ENCODE peak calls at places on chromosomes 2 and 18, in eight cellular contexts. C is HCT116, D is right lobe of liver, V is neural progenitor cell, R is spleen, N is Panc1, P is endodermal cell, B is heart right ventricle. E is an unnamed sample.

GRCh38 chr2:237434916-237435315 is 21.0 kb upstream of the COL6A3 start:
- DNase-seq in C (no peak), D (no peak), V (no peak), R (peak; percentile 88), N (no peak), P (no peak), B (no peak), E (no peak)

GRCh38 chr2:217958889-217959235 is 43.9 kb downstream of the TNS1 start:
- DNase-seq in C (no peak), D (peak; percentile 14), V (no peak), R (peak; percentile 46), N (no peak), P (no peak), B (no peak), E (no peak)

GRCh38 chr2:232292395-232293154 is 86.0 kb upstream of the ALPP start:
- DNase-seq in C (peak; percentile 54), D (peak; percentile 58), V (peak; percentile 81), R (peak; percentile 84), N (no peak), P (peak; percentile 95), B (peak; percentile 36), E (no peak)

GRCh38 chr2:61493523-61493942 is 22.6 kb upstream of the USP34 start:
- DNase-seq in C (no peak), D (no peak), V (no peak), R (no peak), N (no peak), P (no peak), B (no peak), E (no peak)

GRCh38 chr2:174901075-174901474 is 104.1 kb downstream of the CHN1 start:
- DNase-seq in C (no peak), D (no peak), V (peak; percentile 31), R (no peak), N (no peak), P (no peak), B (no peak), E (no peak)

GRCh38 chr2:45018033-45018432 is 8.8 kb upstream of the SIX2 start:
- DNase-seq in C (no peak), D (no peak), V (peak; percentile 46), R (no peak), N (no peak), P (peak; percentile 44), B (no peak), E (no peak)

GRCh38 chr2:96866586-96866985 is 3.3 kb downstream of the SEMA4C start:
- DNase-seq in C (no peak), D (no peak), V (peak; percentile 1), R (peak; percentile 84), N (no peak), P (no peak), B (no peak), E (no peak)

GRCh38 chr2:157107877-157108276 is 149.6 kb upstream of the GALNT5 start:
- DNase-seq in C (no peak), D (no peak), V (no peak), R (no peak), N (no peak), P (no peak), B (no peak), E (no peak)

GRCh38 chr2:27860111-27860510 is 30.1 kb downstream of the RBKS start:
- DNase-seq in C (no peak), D (no peak), V (no peak), R (no peak), N (peak; percentile 15), P (no peak), B (no peak), E (no peak)

GRCh38 chr2:39696838-39697237 is 31.1 kb downstream of the TMEM178A start:
- DNase-seq in C (no peak), D (no peak), V (no peak), R (no peak), N (peak; percentile 13), P (no peak), B (peak; percentile 12), E (no peak)

GRCh38 chr2:210938228-210938627 is 381.8 kb downstream of the CPS1 start:
- DNase-seq in C (no peak), D (no peak), V (no peak), R (no peak), N (no peak), P (no peak), B (no peak), E (no peak)

GRCh38 chr2:222292738-222293134 is 6.1 kb downstream of the PAX3 start:
- DNase-seq in C (no peak), D (no peak), V (no peak), R (no peak), N (no peak), P (peak; percentile 46), B (no peak), E (no peak)

GRCh38 chr18:79406708-79407107 is 11.0 kb downstream of the NFATC1 start:
- DNase-seq in C (no peak), D (no peak), V (no peak), R (peak; percentile 85), N (no peak), P (no peak), B (no peak), E (no peak)
- H3K4me1 ChIP-seq in C (peaks cover 5% of the 10 kb centered on the region), D (no peaks in the 10 kb centered on the region), V (peaks cover 6% of the 10 kb centered on the region), R (peaks cover 68% of the 10 kb centered on the region), N (peaks cover 25% of the 10 kb centered on the region), P (no peaks in the 10 kb centered on the region), B (peaks cover 48% of the 10 kb centered on the region), E (peaks cover 18% of the 10 kb centered on the region)

GRCh38 chr18:2518473-2518872 is 52.8 kb downstream of the METTL4 start:
- DNase-seq in C (no peak), D (no peak), V (no peak), R (no peak), N (no peak), P (no peak), B (no peak), E (no peak)
- H3K27ac ChIP-seq in C (no peak overlapping the region), D (no peak overlapping the region), V (no peak overlapping the region), R (no peak overlapping the region), N (no peak overlapping the region), P (no peak overlapping the region), B (no peak overlapping the region), E (no peak overlapping the region)

DNA sequence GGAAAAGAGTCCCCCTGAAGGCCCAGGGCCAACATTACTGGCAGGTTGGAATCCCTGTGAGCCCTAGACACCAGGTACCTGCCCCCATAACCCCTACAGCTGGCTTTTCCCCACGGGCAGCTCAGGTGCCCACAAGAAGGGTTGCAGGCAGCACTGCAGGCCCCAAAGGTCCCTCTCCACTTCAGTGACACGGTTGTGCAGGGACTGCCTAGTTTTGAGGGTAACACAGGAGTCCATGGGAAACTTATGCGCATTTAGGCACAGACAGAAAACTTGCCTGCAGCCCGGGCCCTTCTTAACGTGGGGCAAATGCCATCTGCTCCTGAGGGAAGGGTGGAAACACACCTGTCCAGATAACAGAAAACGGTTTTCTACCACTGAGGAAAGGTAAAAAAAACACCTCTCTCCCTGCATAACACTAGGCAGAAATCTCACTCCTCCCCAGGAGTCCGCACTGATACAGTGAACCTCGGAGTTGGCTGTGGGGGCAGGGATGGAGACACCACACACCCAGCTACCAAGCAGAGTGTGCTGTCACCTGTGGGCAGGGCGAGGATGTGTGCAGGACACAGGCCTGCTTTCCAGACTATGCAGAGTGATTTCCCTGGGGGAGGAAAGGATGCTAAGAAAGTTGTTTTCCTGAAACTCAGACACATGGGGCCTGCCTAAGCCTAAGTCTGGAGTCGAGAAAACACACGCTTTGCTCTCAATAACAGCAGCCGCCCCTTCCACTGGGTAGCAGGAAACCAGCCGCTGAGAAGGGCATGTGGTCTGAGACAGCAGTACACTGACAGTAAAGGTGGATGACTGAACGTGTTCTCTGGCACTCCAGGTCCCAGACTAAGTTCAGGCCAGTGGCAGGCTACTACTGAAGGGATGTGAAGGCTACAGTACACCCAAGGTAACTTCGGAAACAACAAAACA is 819.4 kb downstream of the DCDC2C start:
- DNase-seq in C (no peak), D (no peak), V (no peak), R (no peak), N (no peak), P (no peak), B (no peak), E (no peak)
- H3K9me3 ChIP-seq in C (peaks cover 7% of the 10 kb centered on the region), D (no peaks in the 10 kb centered on the region), V (no peaks in the 10 kb centered on the region), R (no peaks in the 10 kb centered on the region), N (no peaks in the 10 kb centered on the region), P (no peaks in the 10 kb centered on the region), B (no peaks in the 10 kb centered on the region), E (no peaks in the 10 kb centered on the region)

GRCh38 chr2:134325696-134326095 is 71.8 kb downstream of the MGAT5 start:
- DNase-seq in C (no peak), D (peak; percentile 60), V (no peak), R (no peak), N (no peak), P (no peak), B (no peak), E (no peak)
- H3K4me1 ChIP-seq in C (no peaks in the 10 kb centered on the region), D (no peaks in the 10 kb centered on the region), V (no peaks in the 10 kb centered on the region), R (peaks cover 57% of the 10 kb centered on the region), N (no peaks in the 10 kb centered on the region), P (no peaks in the 10 kb centered on the region), B (peaks cover 42% of the 10 kb centered on the region), E (no peaks in the 10 kb centered on the region)

GRCh38 chr2:203722411-203722810 is 16.0 kb downstream of the CD28 start:
- DNase-seq in C (no peak), D (no peak), V (no peak), R (no peak), N (no peak), P (no peak), B (no peak), E (no peak)
- H3K27ac ChIP-seq in C (no peak overlapping the region), D (no peak overlapping the region), V (no peak overlapping the region), R (no peak overlapping the region), N (no peak overlapping the region), P (no peak overlapping the region), B (no peak overlapping the region), E (no peak overlapping the region)

GRCh38 chr18:70700496-70700895 is 411.7 kb downstream of the SOCS6 start:
- DNase-seq in C (no peak), D (no peak), V (no peak), R (no peak), N (no peak), P (no peak), B (no peak), E (no peak)
- H3K9me3 ChIP-seq in C (no peaks in the 10 kb centered on the region), D (no peaks in the 10 kb centered on the region), V (no peaks in the 10 kb centered on the region), R (no peaks in the 10 kb centered on the region), N (no peaks in the 10 kb centered on the region), P (peaks cover 53% of the 10 kb centered on the region), B (peaks cover 2% of the 10 kb centered on the region), E (no peaks in the 10 kb centered on the region)

GRCh38 chr2:191626497-191627151 is 51.3 kb upstream of the NABP1 start:
- DNase-seq in C (no peak), D (no peak), V (no peak), R (no peak), N (no peak), P (no peak), B (no peak), E (no peak)
- H3K4me1 ChIP-seq in C (no peaks in the 10 kb centered on the region), D (no peaks in the 10 kb centered on the region), V (peaks cover 4% of the 10 kb centered on the region), R (peaks cover 7% of the 10 kb centered on the region), N (no peaks in the 10 kb centered on the region), P (peaks cover 4% of the 10 kb centered on the region), B (no peaks in the 10 kb centered on the region), E (peaks cover 34% of the 10 kb centered on the region)

E was measured in RWPE2.